ENCODE peak calls at places on chromosomes 13 and 19, in eight cellular contexts. M is Panc1, F is thoracic aorta, Q is trophoblast cell, N is colonic mucosa, U is uterus, E is HCT116, G is IMR-90. L is an unnamed sample.

GRCh38 chr19:33778089-33778791 is 18.4 kb upstream of the KCTD15 start:
- DNase-seq in M (peak; percentile 67), F (no peak), Q (peak; percentile 91), N (peak; percentile 82), U (peak; percentile 67), E (no peak), G (peak; percentile 61), L (peak; percentile 92)

GRCh38 chr13:67221630-67222226 is 8.4 kb downstream of the PCDH9 start:
- DNase-seq in M (no peak), F (no peak), Q (no peak), N (no peak), U (no peak), E (no peak), G (no peak), L (no peak)

GRCh38 chr13:20997301-20998061 is 63.9 kb downstream of the LATS2 start:
- DNase-seq in M (no peak), F (no peak), Q (peak; percentile 89), N (no peak), U (no peak), E (no peak), G (peak; percentile 98), L (no peak)

GRCh38 chr13:55613429-55614187 is 1527.1 kb upstream of the PRR20A start:
- DNase-seq in M (no peak), F (no peak), Q (no peak), N (no peak), U (no peak), E (no peak), G (no peak), L (no peak)

GRCh38 chr19:17487240-17488121 is 17.2 kb downstream of the SLC27A1 start:
- DNase-seq in M (no peak), F (no peak), Q (no peak), N (no peak), U (no peak), E (no peak), G (no peak), L (no peak)

GRCh38 chr19:14112809-14113385 is 4.7 kb downstream of the PRKACA start:
- DNase-seq in M (no peak), F (no peak), Q (no peak), N (no peak), U (no peak), E (no peak), G (no peak), L (no peak)

GRCh38 chr13:61908906-61909305 is 493.3 kb upstream of the PCDH20 start:
- DNase-seq in M (no peak), F (no peak), Q (no peak), N (no peak), U (no peak), E (no peak), G (no peak), L (no peak)

GRCh38 chr13:30545320-30545719 is 72.4 kb upstream of the USPL1 start:
- DNase-seq in M (no peak), F (no peak), Q (no peak), N (no peak), U (no peak), E (no peak), G (no peak), L (no peak)

GRCh38 chr13:113238542-113238941 is 29.1 kb downstream of the CUL4A start:
- DNase-seq in M (no peak), F (no peak), Q (no peak), N (no peak), U (no peak), E (no peak), G (no peak), L (no peak)

GRCh38 chr19:34298891-34299510 is 44.6 kb downstream of the GARRE1 start:
- DNase-seq in M (no peak), F (no peak), Q (no peak), N (peak; percentile 72), U (no peak), E (no peak), G (no peak), L (no peak)

GRCh38 chr19:17282488-17283256 is 971 bp downstream of the ANKLE1 start:
- DNase-seq in M (no peak), F (no peak), Q (peak; percentile 91), N (peak; percentile 87), U (peak; percentile 73), E (peak; percentile 57), G (peak; percentile 62), L (peak; percentile 89)

GRCh38 chr13:45781553-45782326 is 69.8 kb downstream of the SIAH3 start:
- DNase-seq in M (no peak), F (peak; percentile 4), Q (no peak), N (peak; percentile 44), U (peak; percentile 16), E (no peak), G (no peak), L (peak; percentile 73)

DNA sequence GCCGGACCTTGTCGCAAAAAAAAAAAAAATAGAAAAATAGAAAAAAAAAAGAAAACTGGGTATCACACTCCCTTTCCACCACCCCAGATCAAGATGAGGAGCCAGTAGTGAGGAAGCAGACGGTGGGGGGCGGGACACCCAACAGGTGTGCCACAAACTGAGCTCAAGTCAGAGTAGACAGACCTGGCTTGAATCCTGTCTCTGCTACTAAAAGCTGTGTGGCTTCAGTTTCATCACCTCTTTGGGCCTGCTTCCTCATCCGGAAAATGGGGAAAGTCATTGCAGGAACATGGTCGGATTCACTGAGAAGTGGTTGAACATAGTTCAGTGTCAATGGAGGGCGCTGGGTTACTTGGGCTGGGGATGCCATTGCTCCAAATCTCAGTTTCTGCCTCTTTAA is 2.9 kb downstream of the HIF3A start:
- DNase-seq in M (no peak), F (no peak), Q (no peak), N (peak; percentile 44), U (no peak), E (no peak), G (no peak), L (no peak)
- H3K4me3 ChIP-seq in M (no peak overlapping the region), F (peak overlapping the region; percentile 72), Q (no peak overlapping the region), N (no peak overlapping the region), U (no peak overlapping the region), E (no peak overlapping the region), G (no peak overlapping the region), L (no peak overlapping the region)

GRCh38 chr19:1474765-1475351 is 4.2 kb downstream of the C19orf25 start:
- DNase-seq in M (no peak), F (no peak), Q (no peak), N (no peak), U (no peak), E (no peak), G (no peak), L (peak; percentile 70)
- H3K4me1 ChIP-seq in M (peaks cover 4% of the 10 kb centered on the region), F (peaks cover 37% of the 10 kb centered on the region), Q (peaks cover 3% of the 10 kb centered on the region), N (peaks cover 25% of the 10 kb centered on the region), U (peaks cover 4% of the 10 kb centered on the region), E (peaks cover 22% of the 10 kb centered on the region), G (peaks cover 12% of the 10 kb centered on the region), L (peaks cover 26% of the 10 kb centered on the region)

GRCh38 chr13:59837101-59837500 is 326.6 kb downstream of the DIAPH3 start:
- DNase-seq in M (no peak), F (no peak), Q (no peak), N (no peak), U (no peak), E (no peak), G (no peak), L (no peak)

GRCh38 chr13:59834801-59835200 is 328.9 kb downstream of the DIAPH3 start:
- DNase-seq in M (no peak), F (no peak), Q (no peak), N (no peak), U (no peak), E (no peak), G (peak; percentile 49), L (no peak)

GRCh38 chr13:59829690-59830089 is 334.0 kb downstream of the DIAPH3 start:
- DNase-seq in M (no peak), F (no peak), Q (no peak), N (no peak), U (no peak), E (no peak), G (peak; percentile 19), L (no peak)

GRCh38 chr13:59835569-59835968 is 328.2 kb downstream of the DIAPH3 start:
- DNase-seq in M (no peak), F (no peak), Q (no peak), N (no peak), U (no peak), E (no peak), G (no peak), L (no peak)
- H3K4me3 ChIP-seq in M (no peak overlapping the region), F (no peak overlapping the region), Q (no peak overlapping the region), N (no peak overlapping the region), U (no peak overlapping the region), E (no peak overlapping the region), G (no peak overlapping the region), L (no peak overlapping the region)

DNA sequence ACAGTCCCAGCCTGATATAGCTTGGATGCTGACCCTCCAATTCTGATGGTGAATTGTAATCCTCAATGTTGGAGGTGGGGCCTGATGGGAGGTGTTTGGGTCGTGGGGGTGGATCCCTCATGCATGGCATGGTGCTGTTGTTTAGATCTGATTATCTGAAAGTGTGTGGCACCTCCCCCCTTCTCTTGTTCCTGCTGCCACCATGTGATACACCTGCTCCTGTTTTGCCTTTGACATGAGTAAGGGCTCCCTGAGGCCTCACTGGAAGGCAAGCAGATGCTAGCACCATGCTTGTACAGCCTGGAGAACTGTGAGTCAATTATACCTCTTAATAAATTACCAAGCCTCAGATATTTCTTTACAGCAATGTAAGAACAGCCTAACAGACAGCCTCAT is 26.4 kb downstream of the FLT1 start:
- DNase-seq in M (no peak), F (no peak), Q (peak; percentile 69), N (no peak), U (no peak), E (no peak), G (no peak), L (no peak)
- H3K4me1 ChIP-seq in M (no peaks in the 10 kb centered on the region), F (no peaks in the 10 kb centered on the region), Q (no peaks in the 10 kb centered on the region), N (peaks cover 5% of the 10 kb centered on the region), U (no peaks in the 10 kb centered on the region), E (no peaks in the 10 kb centered on the region), G (no peaks in the 10 kb centered on the region), L (no peaks in the 10 kb centered on the region)

GRCh38 chr13:33678906-33679657 is 138.9 kb upstream of the RFC3 start:
- DNase-seq in M (peak; percentile 46), F (peak; percentile 6), Q (peak; percentile 15), N (peak; percentile 45), U (peak; percentile 39), E (no peak), G (peak; percentile 1), L (peak; percentile 71)

GRCh38 chr13:33678084-33678483 is 139.9 kb upstream of the RFC3 start:
- DNase-seq in M (no peak), F (no peak), Q (no peak), N (no peak), U (no peak), E (no peak), G (no peak), L (no peak)

GRCh38 chr13:33677215-33677614 is 140.7 kb upstream of the RFC3 start:
- DNase-seq in M (no peak), F (no peak), Q (no peak), N (no peak), U (no peak), E (no peak), G (no peak), L (no peak)

GRCh38 chr13:33676045-33676699 is 141.8 kb upstream of the RFC3 start:
- DNase-seq in M (no peak), F (no peak), Q (no peak), N (peak; percentile 52), U (no peak), E (no peak), G (no peak), L (peak; percentile 62)

DNA sequence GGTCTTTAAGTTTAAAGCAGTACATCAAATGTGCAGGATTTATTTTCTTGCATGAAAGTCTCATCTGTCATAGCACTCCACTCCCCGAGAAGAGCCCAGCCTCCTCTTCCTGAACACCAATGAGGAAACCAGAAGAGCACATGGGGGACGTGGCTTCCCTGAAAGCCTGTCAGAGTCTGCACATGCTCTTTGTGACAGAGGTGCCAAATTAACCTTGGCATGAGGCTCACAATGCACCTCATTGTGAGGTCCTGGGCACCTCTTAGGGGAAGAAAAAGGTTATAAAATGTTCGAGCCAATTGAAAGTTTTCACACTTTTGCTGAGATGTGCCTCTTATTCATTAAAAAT is 141.3 kb upstream of the RFC3 start:
- DNase-seq in M (no peak), F (no peak), Q (peak; percentile 49), N (peak; percentile 70), U (peak; percentile 30), E (no peak), G (peak; percentile 21), L (peak; percentile 51)
- H3K4me3 ChIP-seq in M (peak overlapping the region; percentile 62), F (peak overlapping the region; percentile 73), Q (no peak overlapping the region), N (peak overlapping the region; percentile 29), U (peak overlapping the region; percentile 38), E (no peak overlapping the region), G (peak overlapping the region; percentile 49), L (peak overlapping the region; percentile 31)

L was measured in pancreas.